ENCODE peak calls at places on chromosomes 6 and 20, in eight cellular contexts. N is thoracic aorta; F is progenitor cell of endocrine pancreas; E is stimulated activated effector memory CD8-positive, alpha-beta T cell treated with anti-CD3 and anti-CD28 coated beads, Interleukin-12 subunit alpha, Interleukin-12 subunit beta, amount 100 ng/mL, for 72 hours; V is NCI-H1092 treated with DMSO at 0.1 percent for 48 hours; M is pons; Q is activated CD4-positive, alpha-beta T cell treated with anti-CD3 and anti-CD28 coated beads, Interleukin-2, amount 50 U/mL, for 48 hours; P is psoas muscle. L is an unnamed sample.

GRCh38 chr6:128073389-128073788 is 172.5 kb upstream of the THEMIS start:
- DNase-seq in V (no peak), F (no peak), M (no peak), N (no peak), E (no peak), Q (no peak), P (no peak), L (no peak)

GRCh38 chr6:9116026-9116425 is 680.7 kb upstream of the SLC35B3 start:
- DNase-seq in P (no peak), F (no peak), E (no peak), M (no peak), V (no peak), N (no peak), Q (no peak), L (no peak)

GRCh38 chr6:139480356-139480833 is 105.9 kb upstream of the CITED2 start:
- DNase-seq in N (no peak), Q (no peak), M (no peak), V (no peak), P (no peak), E (no peak), F (no peak), L (no peak)

GRCh38 chr6:167087857-167088256 is 35.0 kb upstream of the CCR6 start:
- DNase-seq in Q (no peak), F (no peak), N (no peak), E (no peak), P (no peak), M (no peak), V (no peak), L (no peak)

GRCh38 chr6:157840776-157841175 is 17.7 kb downstream of the SNX9 start:
- DNase-seq in P (no peak), V (no peak), F (no peak), M (no peak), N (no peak), Q (no peak), E (no peak), L (no peak)

GRCh38 chr20:58630063-58630462 is 21.0 kb upstream of the STX16 start:
- DNase-seq in Q (no peak), E (no peak), M (no peak), P (no peak), N (no peak), F (no peak), V (no peak), L (no peak)

GRCh38 chr6:88985901-88986300 is 22.5 kb upstream of the RNGTT start:
- DNase-seq in V (no peak), P (no peak), F (no peak), Q (no peak), M (no peak), N (no peak), E (no peak), L (no peak)

GRCh38 chr6:85404497-85405174 is 45.2 kb upstream of the NT5E start:
- DNase-seq in V (no peak), Q (no peak), F (no peak), M (no peak), N (peak; percentile 25), E (no peak), P (no peak), L (no peak)

GRCh38 chr6:144178323-144178722 is 28.0 kb downstream of the STX11 start:
- DNase-seq in Q (no peak), E (no peak), V (no peak), M (no peak), F (no peak), N (no peak), P (no peak), L (no peak)

GRCh38 chr20:35134472-35134871 is 12.7 kb downstream of the EDEM2 start:
- DNase-seq in V (no peak), M (no peak), Q (no peak), F (no peak), P (peak; percentile 41), N (peak; percentile 21), E (no peak), L (no peak)

GRCh38 chr6:2817778-2818443 is 23.8 kb downstream of the SERPINB1 start:
- DNase-seq in F (no peak), V (no peak), M (no peak), Q (no peak), N (no peak), E (no peak), P (no peak), L (no peak)

GRCh38 chr20:19566226-19566960 is 191.7 kb upstream of the RIN2 start:
- DNase-seq in V (no peak), M (no peak), Q (no peak), N (no peak), E (no peak), P (no peak), F (no peak), L (no peak)

GRCh38 chr6:10381830-10382208 is 33.1 kb downstream of the TFAP2A start:
- DNase-seq in F (no peak), Q (no peak), N (no peak), V (no peak), M (no peak), P (no peak), E (no peak), L (no peak)

GRCh38 chr20:50790651-50791277 is 4.1 kb upstream of the BCAS4 start:
- DNase-seq in Q (peak; percentile 84), V (peak; percentile 75), E (peak; percentile 66), F (peak; percentile 92), M (peak; percentile 79), P (peak; percentile 82), N (peak; percentile 24), L (peak; percentile 89)

GRCh38 chr6:29678114-29678513 is 2.8 kb downstream of the ZFP57 start:
- DNase-seq in P (no peak), F (no peak), N (no peak), M (no peak), V (no peak), Q (no peak), E (no peak), L (no peak)

GRCh38 chr6:127053032-127053908 is 65.2 kb upstream of the RSPO3 start:
- DNase-seq in M (no peak), N (no peak), Q (no peak), E (no peak), V (no peak), F (no peak), P (no peak), L (no peak)

GRCh38 chr6:88804701-88805100 is 158.7 kb downstream of the RNGTT start:
- DNase-seq in N (no peak), E (no peak), M (no peak), Q (no peak), V (no peak), F (no peak), P (no peak), L (no peak)

GRCh38 chr6:26743157-26743821 is 83.7 kb upstream of the ZNF322 start:
- DNase-seq in V (no peak), M (no peak), E (no peak), P (no peak), Q (no peak), N (no peak), F (peak; percentile 29), L (peak; percentile 55)

GRCh38 chr20:43666376-43667328 is at the start of gene MYBL2:
- DNase-seq in N (no peak), P (peak; percentile 22), Q (peak; percentile 65), M (no peak), V (peak; percentile 73), E (peak; percentile 62), F (peak; percentile 60), L (peak; percentile 82)

GRCh38 chr6:135667694-135668455 is 170.3 kb upstream of the AHI1 start:
- DNase-seq in V (peak; percentile 94), E (no peak), F (no peak), N (no peak), P (peak; percentile 36), M (no peak), Q (no peak), L (peak; percentile 4)

GRCh38 chr6:139282684-139283083 is 9.1 kb downstream of the TXLNB start:
- DNase-seq in F (no peak), Q (no peak), P (no peak), M (no peak), N (no peak), E (no peak), V (no peak), L (no peak)

GRCh38 chr6:84156306-84156705 is 71.1 kb downstream of the CEP162 start:
- DNase-seq in E (no peak), V (no peak), F (no peak), M (no peak), Q (no peak), P (no peak), N (no peak), L (no peak)

L was measured in nephron progenitor cell.